ENCODE peak calls at places on chromosomes 11 and 22, in seven cellular contexts. Y is neuronal stem cell, C is IMR-90, V is mesendoderm, Z is mesenchymal stem cell, H is H1, F is H9. A is an unnamed sample.

GRCh38 chr22:35361001-35361551 is 19.8 kb upstream of the HMOX1 start:
- DNase-seq in Y (no peak), Z (no peak), V (no peak), H (no peak), C (no peak), F (no peak), A (no peak)

GRCh38 chr11:45432100-45432499 is 146.0 kb upstream of the SYT13 start:
- DNase-seq in F (no peak), V (peak), C (no peak), H (no peak), Z (no peak), Y (no peak), A (no peak)

GRCh38 chr11:118133816-118134215 is 18.8 kb downstream of the SCN4B start:
- DNase-seq in Y (no peak), H (no peak), V (no peak), F (no peak), C (no peak), Z (no peak), A (no peak)

GRCh38 chr11:492416-493226 is 14.4 kb downstream of the RNH1 start:
- DNase-seq in Y (no peak), H (no peak), C (no peak), Z (no peak), F (no peak), V (no peak), A (no peak)

GRCh38 chr22:24601217-24602104 is 1.5 kb upstream of the GGT1 start:
- DNase-seq in C (no peak), H (no peak), Z (no peak), V (no peak), F (no peak), Y (no peak), A (peak)

GRCh38 chr11:64754919-64755662 is 4.7 kb downstream of the PYGM start:
- DNase-seq in V (no peak), C (no peak), F (no peak), H (no peak), Z (no peak), Y (no peak), A (no peak)

GRCh38 chr22:41966607-41967240 is 2.5 kb upstream of the SEPTIN3 start:
- DNase-seq in F (peak), V (peak), Z (peak), Y (no peak), H (no peak), C (peak), A (peak)

GRCh38 chr11:36399745-36400144 is 103.7 kb downstream of the PRR5L start:
- DNase-seq in Y (no peak), V (no peak), H (no peak), F (no peak), C (no peak), Z (no peak), A (no peak)

GRCh38 chr22:49704345-49705215 is 123.1 kb downstream of the BRD1 start:
- DNase-seq in Z (no peak), H (no peak), F (no peak), V (no peak), Y (no peak), C (no peak), A (no peak)

GRCh38 chr22:49281467-49282340 is 546.0 kb downstream of the BRD1 start:
- DNase-seq in F (no peak), V (no peak), Z (no peak), C (no peak), Y (no peak), H (no peak), A (no peak)

GRCh38 chr22:39314251-39314971 is 5.0 kb downstream of the RPL3 start:
- DNase-seq in H (no peak), F (peak), Z (peak), Y (no peak), V (peak), C (no peak), A (no peak)

GRCh38 chr11:120208777-120209176 is 2.1 kb upstream of the OAF start:
- DNase-seq in Y (no peak), Z (peak), V (no peak), F (no peak), C (peak), H (no peak), A (peak)

GRCh38 chr22:22703715-22704114 is 59.3 kb downstream of the GGTLC2 start:
- DNase-seq in Z (no peak), V (no peak), C (no peak), Y (no peak), H (no peak), F (no peak), A (no peak)

GRCh38 chr11:36069576-36070214 is 125.8 kb downstream of the LDLRAD3 start:
- DNase-seq in Y (peak), F (peak), V (peak), C (no peak), H (peak), Z (no peak), A (no peak)

GRCh38 chr11:112241486-112241885 is 15.3 kb downstream of the PTS start:
- DNase-seq in H (no peak), C (peak), V (no peak), Z (peak), Y (no peak), F (no peak), A (peak)
- H3K4me2 ChIP-seq in H (no peak), C (peak), V (no peak), Z (no peak), Y (no peak), F (no peak), A (no peak)

GRCh38 chr22:47091921-47092700 is 329.7 kb downstream of the TBC1D22A start:
- DNase-seq in H (no peak), V (no peak), C (no peak), Y (no peak), F (no peak), Z (no peak), A (no peak)

GRCh38 chr22:47089796-47090460 is 327.5 kb downstream of the TBC1D22A start:
- DNase-seq in C (no peak), V (no peak), H (no peak), F (no peak), Y (no peak), Z (no peak), A (no peak)

GRCh38 chr22:47092896-47093311 is 330.5 kb downstream of the TBC1D22A start:
- DNase-seq in V (peak), C (peak), Y (no peak), H (no peak), F (no peak), Z (peak), A (no peak)

GRCh38 chr22:47090591-47091240 is 328.3 kb downstream of the TBC1D22A start:
- DNase-seq in V (peak), F (peak), H (no peak), C (peak), Z (peak), Y (peak), A (no peak)

DNA sequence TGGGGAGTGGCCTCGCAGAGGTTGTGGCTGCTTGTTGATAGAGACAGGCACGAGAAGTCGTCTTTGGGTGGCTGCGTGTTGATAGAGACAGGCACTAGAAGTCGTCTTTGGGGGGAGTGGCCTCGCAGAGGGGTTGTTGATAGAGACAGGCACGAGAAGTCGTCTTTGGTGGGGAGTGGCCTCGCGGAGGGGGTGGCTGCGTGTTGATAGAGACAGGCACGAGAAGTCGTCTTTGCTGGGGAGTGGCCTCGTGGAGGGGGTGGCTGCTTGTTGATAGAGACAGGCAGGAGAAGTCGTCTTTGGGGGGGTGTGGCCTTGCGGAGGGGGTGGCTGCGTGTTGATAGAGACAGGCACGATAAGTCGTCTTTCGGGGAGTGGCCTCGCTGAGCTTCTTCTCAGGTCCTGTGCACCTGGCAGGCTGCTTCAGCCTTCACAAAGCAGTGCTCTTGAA is 328.8 kb downstream of the TBC1D22A start:
- DNase-seq in H (no peak), F (no peak), C (no peak), V (no peak), Y (no peak), Z (no peak), A (peak)
- H3K4ac ChIP-seq in H (no peak), F (no peak), C (peak), V (no peak), Y (no peak), Z (no peak), A (no peak)

GRCh38 chr11:12683857-12684256 is 9.6 kb downstream of the TEAD1 start:
- DNase-seq in F (no peak), V (no peak), Y (no peak), C (no peak), H (no peak), Z (peak), A (peak)

GRCh38 chr11:12684354-12684753 is 10.1 kb downstream of the TEAD1 start:
- DNase-seq in C (no peak), Y (no peak), V (no peak), H (no peak), F (no peak), Z (no peak), A (peak)

GRCh38 chr11:12684821-12685220 is 10.6 kb downstream of the TEAD1 start:
- DNase-seq in V (peak), H (no peak), Y (no peak), F (no peak), Z (no peak), C (no peak), A (no peak)

GRCh38 chr11:12686246-12687060 is 12.2 kb downstream of the TEAD1 start:
- DNase-seq in F (no peak), Y (no peak), Z (no peak), H (no peak), C (no peak), V (no peak), A (peak)

GRCh38 chr11:12685229-12685628 is 11.0 kb downstream of the TEAD1 start:
- DNase-seq in H (no peak), Z (no peak), F (no peak), Y (no peak), C (no peak), V (no peak), A (no peak)
- H3K4me2 ChIP-seq in H (no peak), Z (no peak), F (peak), Y (no peak), C (no peak), V (no peak), A (no peak)

DNA sequence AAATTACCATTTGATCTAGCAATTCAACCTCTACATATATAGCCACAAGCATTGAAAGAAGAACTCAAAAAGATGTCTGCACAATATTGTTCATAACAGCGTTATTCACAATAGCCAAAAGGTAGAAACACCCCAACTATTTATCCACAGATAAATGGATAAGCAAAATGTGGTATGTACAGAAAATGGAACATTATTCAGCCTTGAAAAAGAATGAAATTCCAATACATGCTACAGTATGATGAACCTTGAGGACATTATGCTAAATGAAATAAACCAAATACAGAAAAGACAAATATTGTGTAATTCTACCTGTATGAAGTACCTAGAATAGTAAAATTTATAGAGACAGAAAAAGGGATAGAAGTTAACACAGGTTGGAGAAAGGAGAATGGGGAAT is 2.6 kb upstream of the ETS1 start:
- DNase-seq in Z (no peak), Y (no peak), C (no peak), V (no peak), F (no peak), H (no peak), A (no peak)
- H3K4ac ChIP-seq in Z (no peak), Y (no peak), C (no peak), V (no peak), F (no peak), H (no peak), A (no peak)

DNA sequence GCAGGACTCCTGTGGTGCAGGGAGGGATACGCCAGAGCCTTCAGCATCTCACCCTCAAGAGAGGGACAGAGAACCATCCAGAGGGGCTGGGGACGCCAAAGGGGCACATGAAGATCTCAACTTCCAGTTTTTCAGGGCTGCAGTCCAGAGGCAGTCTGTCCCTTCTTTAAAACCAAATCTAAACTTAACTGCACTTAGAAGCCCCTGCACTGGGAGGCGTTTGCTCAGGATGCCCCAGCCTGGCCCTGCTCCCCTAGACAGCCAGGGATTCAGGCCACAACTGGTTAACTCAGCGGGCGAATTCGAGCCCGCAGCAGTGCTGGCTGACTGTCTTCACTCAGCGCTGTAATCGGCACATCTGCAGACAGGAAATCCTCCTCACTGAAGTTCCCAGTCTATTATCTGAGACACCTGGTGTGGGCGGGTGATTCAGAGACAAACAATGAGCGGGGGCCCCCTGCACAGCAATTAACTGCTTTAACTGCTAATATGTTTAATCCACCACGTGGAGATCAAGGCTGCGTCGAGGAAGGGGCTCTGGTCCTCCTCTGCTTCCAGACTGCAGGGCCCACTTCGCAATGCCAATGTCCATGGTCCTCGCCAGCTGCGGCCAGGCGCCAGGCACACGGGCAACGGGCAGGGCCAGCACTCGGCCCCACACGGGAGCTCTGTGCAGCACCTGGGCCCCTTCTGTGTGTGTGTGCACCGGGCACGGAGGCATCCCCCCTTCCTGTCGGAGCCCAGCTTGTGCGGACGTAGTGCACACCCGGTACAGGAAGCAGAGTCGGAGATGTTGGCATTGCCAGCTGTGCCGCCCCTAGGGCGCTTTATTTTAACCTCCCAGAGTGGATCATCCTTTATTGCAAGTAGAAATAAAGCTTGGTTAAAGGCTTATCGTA is 36.9 kb upstream of the GNB1L start:
- DNase-seq in H (peak), C (peak), Y (peak), V (peak), F (peak), Z (peak), A (peak)
- H3K4me2 ChIP-seq in H (no peak), C (peak), Y (peak), V (no peak), F (no peak), Z (peak), A (peak)

GRCh38 chr11:84414936-84415335 is 1128.8 kb upstream of the CCDC90B start:
- DNase-seq in Z (no peak), Y (no peak), V (no peak), F (no peak), C (no peak), H (no peak), A (no peak)

GRCh38 chr11:84412862-84413261 is 1126.7 kb upstream of the CCDC90B start:
- DNase-seq in V (peak), C (no peak), Y (no peak), Z (no peak), F (no peak), H (no peak), A (no peak)

GRCh38 chr11:84407091-84407490 is 1120.9 kb upstream of the CCDC90B start:
- DNase-seq in F (no peak), V (no peak), Y (no peak), H (no peak), Z (no peak), C (no peak), A (no peak)

GRCh38 chr11:84413547-84413946 is 1127.4 kb upstream of the CCDC90B start:
- DNase-seq in Y (no peak), F (no peak), H (no peak), Z (no peak), V (no peak), C (no peak), A (no peak)

GRCh38 chr11:84408946-84409411 is 1122.8 kb upstream of the CCDC90B start:
- DNase-seq in Z (peak), V (peak), F (no peak), Y (peak), H (no peak), C (no peak), A (no peak)
- H3K4ac ChIP-seq in Z (no peak), V (no peak), F (no peak), Y (no peak), H (no peak), C (no peak), A (no peak)

GRCh38 chr11:110251837-110252236 is 44.6 kb downstream of the RDX start:
- DNase-seq in H (no peak), C (peak), V (no peak), Y (no peak), F (no peak), Z (peak), A (no peak)
- H3K4me2 ChIP-seq in H (no peak), C (no peak), V (no peak), Y (no peak), F (no peak), Z (no peak), A (no peak)

GRCh38 chr22:47053013-47053864 is 290.8 kb downstream of the TBC1D22A start:
- DNase-seq in C (no peak), Y (no peak), Z (no peak), V (no peak), F (no peak), H (no peak), A (no peak)
- H3K4ac ChIP-seq in C (no peak), Y (no peak), Z (no peak), V (no peak), F (no peak), H (no peak), A (no peak)

GRCh38 chr11:95490625-95491024 is 259.6 kb upstream of the SESN3 start:
- DNase-seq in Z (no peak), V (no peak), F (no peak), C (no peak), H (no peak), Y (no peak), A (no peak)

GRCh38 chr11:95485115-95485900 is 254.3 kb upstream of the SESN3 start:
- DNase-seq in Y (no peak), Z (no peak), H (no peak), F (no peak), C (no peak), V (no peak), A (peak)

GRCh38 chr11:95487938-95488337 is 256.9 kb upstream of the SESN3 start:
- DNase-seq in H (no peak), Z (no peak), Y (no peak), V (no peak), F (no peak), C (no peak), A (no peak)

GRCh38 chr11:95486979-95487378 is 256.0 kb upstream of the SESN3 start:
- DNase-seq in V (no peak), H (no peak), Y (no peak), F (no peak), Z (no peak), C (no peak), A (no peak)

DNA sequence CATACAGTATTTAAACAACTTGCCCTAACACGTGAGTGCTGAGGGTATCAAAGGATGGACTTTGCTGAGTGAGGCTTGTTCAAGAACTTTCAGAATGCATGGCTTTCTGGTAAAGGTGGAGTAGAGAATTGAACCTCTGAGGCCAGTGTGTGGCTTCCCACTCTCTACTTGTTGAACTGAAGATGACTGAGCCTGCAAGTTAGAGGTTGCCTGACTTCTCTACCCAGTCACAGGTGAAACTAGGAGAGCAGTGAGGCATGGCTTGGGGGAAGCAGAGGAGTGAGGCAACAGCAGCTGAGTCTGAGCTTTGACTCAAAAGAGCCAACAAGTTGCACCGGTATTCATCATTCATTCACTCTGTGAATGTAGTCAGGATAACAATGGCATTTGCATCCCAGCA is 256.4 kb upstream of the SESN3 start:
- DNase-seq in Z (no peak), V (peak), C (no peak), H (no peak), F (no peak), Y (no peak), A (peak)
- H3K4me2 ChIP-seq in Z (no peak), V (no peak), C (no peak), H (peak), F (no peak), Y (no peak), A (no peak)

GRCh38 chr11:7534030-7534378 is 20.2 kb downstream of the PPFIBP2 start:
- DNase-seq in C (no peak), V (no peak), H (no peak), Y (no peak), Z (no peak), F (no peak), A (no peak)
- H3K4ac ChIP-seq in C (no peak), V (no peak), H (no peak), Y (no peak), Z (no peak), F (no peak), A (no peak)

A was measured in trophoblast cell.